ENCODE peak calls at places on chromosomes 13 and 19, in seven cellular contexts. K is midbrain; M is anterior cingulate cortex; E is NCI-H1092 treated with DMSO at 0.1 percent for 48 hours; N is NCI-H2081; G is CD8-positive, alpha-beta memory T cell; U is endodermal cell. L is an unnamed sample.
A peak's percentile ranks its signal among the peaks of the same experiment; 100 is the strongest.

GRCh38 chr19:19259741-19260140 is 13.4 kb downstream of the TM6SF2 start:
- DNase-seq in N (peak; percentile 63), U (peak; percentile 88), G (no peak), K (peak; percentile 9), M (no peak), E (no peak), L (no peak)

GRCh38 chr13:114212096-114212495 is 22.6 kb upstream of the CDC16 start:
- DNase-seq in E (no peak), K (no peak), G (no peak), U (no peak), M (no peak), N (no peak), L (no peak)

GRCh38 chr13:25455146-25455545 is 83.4 kb downstream of the ATP8A2 start:
- DNase-seq in K (no peak), U (no peak), N (no peak), G (no peak), E (peak; percentile 72), M (no peak), L (no peak)

GRCh38 chr19:411723-412355 is 2.9 kb upstream of the C2CD4C start:
- DNase-seq in U (peak; percentile 56), N (no peak), K (no peak), E (no peak), M (no peak), G (no peak), L (no peak)

GRCh38 chr19:37845932-37846331 is 60.5 kb downstream of the WDR87 start:
- DNase-seq in U (no peak), G (no peak), K (no peak), E (no peak), N (no peak), M (no peak), L (no peak)

GRCh38 chr13:48333976-48334375 is 30.4 kb downstream of the RB1 start:
- DNase-seq in M (no peak), G (no peak), U (no peak), K (no peak), E (no peak), N (no peak), L (no peak)

GRCh38 chr13:36884235-36884634 is 35.8 kb downstream of the SMAD9 start:
- DNase-seq in E (no peak), G (no peak), N (no peak), M (no peak), U (no peak), K (no peak), L (no peak)

GRCh38 chr13:36888645-36889044 is 31.4 kb downstream of the SMAD9 start:
- DNase-seq in G (no peak), U (no peak), E (peak; percentile 24), M (no peak), N (peak; percentile 56), K (no peak), L (no peak)

GRCh38 chr13:41909524-41909923 is 51.4 kb downstream of the VWA8 start:
- DNase-seq in N (peak; percentile 59), K (no peak), E (no peak), M (no peak), U (no peak), G (no peak), L (no peak)

GRCh38 chr19:3707868-3708206 is 347 bp upstream of the TJP3 start:
- DNase-seq in M (no peak), G (no peak), U (no peak), N (no peak), E (no peak), K (no peak), L (no peak)